ENCODE peak calls at places on chromosomes 2 and 18, in nine cellular contexts. J, Q, W, Y, X, R, L, P and D are unnamed samples.

GRCh38 chr2:222353998-222354397 is 55.2 kb upstream of the PAX3 start:
- DNase-seq in J (peak; percentile 24), Q (no peak), W (no peak), Y (peak; percentile 17), X (peak; percentile 37), R (no peak), L (no peak), P (no peak), D (no peak)

GRCh38 chr18:12774982-12775381 is 72.1 kb downstream of the PSMG2 start:
- DNase-seq in J (no peak), Q (peak; percentile 22), W (no peak), Y (no peak), X (no peak), R (no peak), L (no peak), P (no peak), D (no peak)

GRCh38 chr2:169716229-169716886 is 17.3 kb upstream of the KLHL23 start:
- DNase-seq in J (no peak), Q (no peak), W (no peak), Y (no peak), X (peak; percentile 41), R (peak; percentile 63), L (no peak), P (no peak), D (no peak)

GRCh38 chr2:241695676-241696075 is 6.2 kb upstream of the ING5 start:
- DNase-seq in J (no peak), Q (no peak), W (no peak), Y (no peak), X (no peak), R (no peak), L (no peak), P (no peak), D (no peak)

GRCh38 chr2:51920509-51920908 is 888.6 kb upstream of the NRXN1 start:
- DNase-seq in J (no peak), Q (no peak), W (no peak), Y (no peak), X (no peak), R (no peak), L (no peak), P (no peak), D (no peak)

GRCh38 chr2:203948733-203949132 is 12.2 kb downstream of the ICOS start:
- DNase-seq in J (no peak), Q (no peak), W (no peak), Y (no peak), X (no peak), R (no peak), L (no peak), P (no peak), D (no peak)

GRCh38 chr18:58269931-58270330 is 225.9 kb downstream of the NEDD4L start:
- DNase-seq in J (no peak), Q (no peak), W (no peak), Y (no peak), X (no peak), R (no peak), L (no peak), P (no peak), D (no peak)

GRCh38 chr2:97267411-97268074 is 154.6 kb downstream of the ANKRD36 start:
- DNase-seq in J (no peak), Q (peak; percentile 4), W (no peak), Y (peak; percentile 12), X (peak; percentile 25), R (no peak), L (no peak), P (no peak), D (peak; percentile 24)

GRCh38 chr18:47754311-47755101 is 176.0 kb downstream of the SMAD2 start:
- DNase-seq in J (no peak), Q (peak; percentile 71), W (no peak), Y (no peak), X (no peak), R (peak; percentile 49), L (peak; percentile 31), P (peak; percentile 63), D (no peak)

GRCh38 chr2:217329023-217329431 is 469.2 kb upstream of the TNP1 start:
- DNase-seq in J (no peak), Q (no peak), W (no peak), Y (no peak), X (no peak), R (no peak), L (no peak), P (no peak), D (no peak)

GRCh38 chr18:75130591-75131274 is 78.2 kb downstream of the PTGR3 start:
- DNase-seq in J (no peak), Q (no peak), W (no peak), Y (no peak), X (no peak), R (peak; percentile 27), L (no peak), P (no peak), D (no peak)

GRCh38 chr2:190507135-190507534 is 27.4 kb downstream of the NEMP2 start:
- DNase-seq in J (no peak), Q (no peak), W (no peak), Y (no peak), X (no peak), R (no peak), L (no peak), P (no peak), D (no peak)

GRCh38 chr2:85251070-85251616 is 76.6 kb downstream of the TGOLN2 start:
- DNase-seq in J (no peak), Q (no peak), W (no peak), Y (no peak), X (no peak), R (no peak), L (no peak), P (no peak), D (no peak)

GRCh38 chr2:241187835-241188234 is 642 bp upstream of the ANO7 start:
- DNase-seq in J (no peak), Q (no peak), W (no peak), Y (no peak), X (no peak), R (no peak), L (no peak), P (no peak), D (no peak)

GRCh38 chr2:144670080-144670479 is 150.2 kb upstream of the ZEB2 start:
- DNase-seq in J (no peak), Q (no peak), W (no peak), Y (no peak), X (no peak), R (no peak), L (no peak), P (no peak), D (no peak)

GRCh38 chr2:174682578-174683391 is 81.5 kb downstream of the CHRNA1 start:
- DNase-seq in J (peak; percentile 79), Q (peak; percentile 69), W (no peak), Y (peak; percentile 60), X (peak; percentile 88), R (peak; percentile 80), L (peak; percentile 57), P (no peak), D (peak; percentile 75)

GRCh38 chr2:162106146-162106551 is 32.1 kb upstream of the DPP4 start:
- DNase-seq in J (no peak), Q (no peak), W (no peak), Y (no peak), X (no peak), R (no peak), L (no peak), P (no peak), D (no peak)

GRCh38 chr2:55112229-55113016 is 62.2 kb upstream of the RTN4 start:
- DNase-seq in J (peak; percentile 86), Q (no peak), W (no peak), Y (peak; percentile 61), X (peak; percentile 91), R (no peak), L (no peak), P (no peak), D (peak; percentile 61)

GRCh38 chr2:162002623-162003200 is 71.3 kb downstream of the DPP4 start:
- DNase-seq in J (no peak), Q (no peak), W (no peak), Y (no peak), X (no peak), R (no peak), L (no peak), P (peak; percentile 18), D (no peak)

GRCh38 chr2:26640331-26640745 is 828 bp downstream of the CIB4 start:
- DNase-seq in J (no peak), Q (no peak), W (no peak), Y (no peak), X (no peak), R (peak; percentile 76), L (no peak), P (no peak), D (no peak)